ENCODE peak calls at places on chromosome 18, in ten cellular contexts. U, Q, N, Y, F, T, K, M, X and W are unnamed samples.

GRCh38 chr18:59057969-59058368 is 81.7 kb upstream of the SEC11C start:
- DNase-seq in F (peak), N (peak), M (no peak), K (peak), X (peak), Q (no peak), U (no peak), T (no peak), Y (no peak), W (no peak)

GRCh38 chr18:78915446-78916008 is 64.1 kb upstream of the SALL3 start:
- DNase-seq in T (peak), U (no peak), Y (no peak), F (no peak), N (no peak), M (no peak), X (no peak), K (no peak), Q (no peak), W (no peak)

GRCh38 chr18:30556112-30556511 is 486.4 kb downstream of the DSC3 start:
- DNase-seq in M (no peak), T (no peak), U (no peak), F (no peak), Q (no peak), K (no peak), X (no peak), Y (no peak), N (no peak), W (no peak)

GRCh38 chr18:27363918-27364317 is 178.8 kb upstream of the CHST9 start:
- DNase-seq in X (no peak), Y (no peak), N (peak), U (no peak), M (no peak), F (peak), K (peak), Q (no peak), T (no peak), W (no peak)

GRCh38 chr18:59039449-59039848 is 100.2 kb upstream of the SEC11C start:
- DNase-seq in T (no peak), Y (no peak), U (no peak), X (no peak), K (no peak), N (no peak), Q (no peak), F (no peak), M (no peak), W (no peak)

GRCh38 chr18:27843783-27844415 is 333.0 kb downstream of the CDH2 start:
- DNase-seq in F (peak), K (peak), T (no peak), X (peak), N (peak), U (no peak), Q (no peak), Y (no peak), M (no peak), W (peak)

GRCh38 chr18:75075429-75075841 is 133.5 kb downstream of the PTGR3 start:
- DNase-seq in F (no peak), M (no peak), Q (no peak), N (no peak), T (no peak), X (no peak), K (no peak), Y (no peak), U (no peak), W (no peak)

GRCh38 chr18:31241900-31242409 is 76.0 kb upstream of the DSG1 start:
- DNase-seq in K (peak), Y (peak), Q (peak), U (no peak), M (no peak), F (no peak), X (no peak), T (no peak), N (peak), W (no peak)

GRCh38 chr18:34707670-34708069 is 2.4 kb upstream of the DTNA start:
- DNase-seq in M (no peak), K (peak), T (no peak), F (peak), Y (no peak), Q (peak), U (no peak), X (peak), N (peak), W (peak)

GRCh38 chr18:13452448-13452811 is 233.9 kb downstream of the LDLRAD4 start:
- DNase-seq in F (peak), K (peak), U (no peak), N (peak), Q (no peak), M (no peak), X (peak), T (no peak), Y (no peak), W (peak)

GRCh38 chr18:26457611-26458350 is 90.6 kb downstream of the KCTD1 start:
- DNase-seq in Q (no peak), Y (no peak), K (no peak), T (no peak), X (no peak), M (no peak), U (no peak), N (no peak), F (no peak), W (no peak)

GRCh38 chr18:41096504-41096903 is 858.5 kb upstream of the PIK3C3 start:
- DNase-seq in K (peak), N (peak), X (no peak), U (no peak), T (no peak), Y (no peak), F (peak), M (no peak), Q (no peak), W (peak)
- TF ChIP-seq CTCF in K (peak), N (no peak), X (no peak), U (no peak), T (peak), Y (peak), F (no peak), M (no peak), Q (no peak), W (peak)

DNA sequence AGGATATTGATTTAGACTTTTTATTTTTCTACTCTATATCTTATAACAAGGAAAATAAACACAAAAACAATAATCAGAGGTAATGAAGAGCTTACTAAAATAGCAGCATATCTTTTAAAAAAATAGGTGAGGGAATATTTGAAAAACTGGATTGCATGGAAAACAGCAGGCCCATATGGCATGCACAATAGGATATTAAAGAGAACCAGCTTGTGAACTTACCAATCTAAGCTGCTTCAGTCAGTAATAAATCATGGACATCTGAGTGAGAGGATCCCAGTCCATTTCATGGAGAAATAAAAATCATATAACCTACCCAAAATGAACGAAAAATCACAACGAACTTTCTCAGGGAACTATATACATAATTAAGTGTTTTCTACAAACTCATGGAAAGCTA is 634.6 kb downstream of the ADCYAP1 start:
- DNase-seq in N (no peak), T (no peak), Q (no peak), M (no peak), X (no peak), F (no peak), K (no peak), U (no peak), Y (no peak), W (no peak)
- TF ChIP-seq CTCF in N (no peak), T (no peak), Q (no peak), M (no peak), X (no peak), F (no peak), K (no peak), U (no peak), Y (no peak), W (no peak)

GRCh38 chr18:46345181-46345465 is 240.9 kb downstream of the HAUS1 start:
- DNase-seq in F (no peak), Y (no peak), Q (no peak), T (no peak), N (no peak), U (no peak), X (no peak), K (no peak), M (no peak), W (no peak)

GRCh38 chr18:46343456-46343855 is 239.3 kb downstream of the HAUS1 start:
- DNase-seq in Q (no peak), Y (no peak), F (no peak), U (no peak), K (no peak), X (no peak), M (no peak), T (no peak), N (no peak), W (no peak)

GRCh38 chr18:46344416-46345180 is 240.4 kb downstream of the HAUS1 start:
- DNase-seq in U (no peak), M (no peak), K (no peak), N (no peak), Y (no peak), X (no peak), F (no peak), T (no peak), Q (no peak), W (no peak)

GRCh38 chr18:46341989-46342525 is 237.9 kb downstream of the HAUS1 start:
- DNase-seq in U (no peak), M (no peak), K (no peak), N (no peak), T (no peak), F (no peak), X (no peak), Y (no peak), Q (no peak), W (no peak)

GRCh38 chr18:46343940-46344372 is 239.8 kb downstream of the HAUS1 start:
- DNase-seq in F (no peak), M (no peak), Q (no peak), N (no peak), Y (no peak), X (no peak), K (no peak), T (no peak), U (peak), W (no peak)
- TF ChIP-seq CTCF in F (no peak), M (no peak), Q (no peak), N (no peak), Y (no peak), X (no peak), K (no peak), T (no peak), U (no peak), W (no peak)

GRCh38 chr18:63074987-63075404 is 244.6 kb downstream of the BCL2 start:
- DNase-seq in K (peak), M (no peak), Q (peak), X (no peak), Y (peak), N (peak), U (peak), F (peak), T (peak), W (no peak)
- TF ChIP-seq CTCF in K (no peak), M (no peak), Q (no peak), X (no peak), Y (peak), N (peak), U (no peak), F (no peak), T (no peak), W (no peak)

GRCh38 chr18:56550121-56550520 is 88.3 kb downstream of the TXNL1 start:
- DNase-seq in T (no peak), X (no peak), Y (no peak), Q (no peak), N (no peak), F (peak), K (no peak), M (no peak), U (no peak), W (no peak)
- TF ChIP-seq CTCF in T (no peak), X (no peak), Y (no peak), Q (no peak), N (no peak), F (no peak), K (no peak), M (no peak), U (no peak), W (no peak)

GRCh38 chr18:77705301-77705700 is 455.7 kb downstream of the GALR1 start:
- DNase-seq in T (no peak), X (no peak), M (no peak), Y (no peak), F (no peak), U (no peak), K (no peak), N (no peak), Q (no peak), W (no peak)

GRCh38 chr18:77716282-77716681 is 466.6 kb downstream of the GALR1 start:
- DNase-seq in Y (no peak), K (no peak), F (no peak), N (no peak), U (no peak), Q (no peak), M (no peak), T (no peak), X (no peak), W (no peak)

GRCh38 chr18:77714716-77715115 is 465.1 kb downstream of the GALR1 start:
- DNase-seq in T (no peak), X (no peak), F (no peak), Y (no peak), U (no peak), N (no peak), Q (no peak), M (no peak), K (no peak), W (no peak)

GRCh38 chr18:77709107-77709506 is 459.5 kb downstream of the GALR1 start:
- DNase-seq in T (no peak), X (no peak), K (no peak), Y (no peak), N (no peak), Q (no peak), M (no peak), F (no peak), U (no peak), W (no peak)

GRCh38 chr18:77711096-77711495 is 461.4 kb downstream of the GALR1 start:
- DNase-seq in F (no peak), N (no peak), M (no peak), T (no peak), Q (no peak), U (no peak), X (no peak), K (no peak), Y (no peak), W (no peak)
- TF ChIP-seq CTCF in F (peak), N (no peak), M (no peak), T (peak), Q (no peak), U (no peak), X (no peak), K (peak), Y (peak), W (no peak)

DNA sequence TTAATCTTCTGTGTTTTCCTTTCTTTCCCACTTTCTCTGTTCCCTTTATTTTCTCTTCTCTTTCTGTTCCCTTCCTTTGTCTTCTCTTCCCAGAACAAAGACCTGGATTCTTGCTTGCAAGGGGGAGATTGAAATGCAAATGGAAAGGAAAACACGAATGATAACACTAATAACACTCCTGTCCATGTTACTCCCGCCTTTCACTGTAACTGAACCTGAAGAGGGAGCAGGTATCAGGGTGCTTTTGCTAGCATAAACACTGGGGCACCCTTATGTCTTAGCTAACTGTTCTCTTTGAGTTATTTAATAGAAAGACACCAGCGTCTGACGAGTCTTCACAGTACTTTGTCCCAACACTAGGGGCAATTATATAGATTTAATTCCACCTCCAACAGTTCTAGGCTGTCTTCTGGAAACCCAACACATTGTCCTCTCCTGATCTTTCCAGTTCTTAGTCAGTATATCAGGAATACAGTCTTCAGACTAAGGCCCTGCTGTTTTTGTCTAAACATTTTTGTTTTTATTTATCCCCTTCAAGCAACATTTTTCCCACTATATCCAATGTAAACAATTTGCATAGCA is 99.2 kb downstream of the PTPRM start:
- DNase-seq in T (no peak), X (no peak), Y (no peak), M (no peak), F (no peak), K (no peak), Q (no peak), N (no peak), U (no peak), W (no peak)
- TF ChIP-seq CTCF in T (peak), X (no peak), Y (peak), M (no peak), F (no peak), K (no peak), Q (no peak), N (no peak), U (no peak), W (no peak)